ENCODE peak calls at places on chromosomes 3 and 15, in five cellular contexts. H is transverse colon, E is lung, C is HCT116, L is HL-60. X is an unnamed sample.

GRCh38 chr3:32780735-32781210 is 37.0 kb upstream of the TRIM71 start:
- DNase-seq in L (no peak), C (peak), E (peak), H (peak), X (peak)

GRCh38 chr3:172903642-172904041 is 153.1 kb downstream of the ECT2 start:
- DNase-seq in H (no peak), L (no peak), E (no peak), C (no peak), X (no peak)

GRCh38 chr3:134474956-134475355 is 10.8 kb downstream of the ANAPC13 start:
- DNase-seq in E (no peak), H (no peak), C (no peak), L (no peak), X (no peak)

GRCh38 chr3:190481779-190482178 is 32.1 kb upstream of the TMEM207 start:
- DNase-seq in H (no peak), C (no peak), E (no peak), L (no peak), X (no peak)

GRCh38 chr15:41487802-41488201 is 5.9 kb upstream of the ITPKA start:
- DNase-seq in C (no peak), H (no peak), L (no peak), E (no peak), X (no peak)

GRCh38 chr15:101206173-101206572 is 45.7 kb downstream of the CHSY1 start:
- DNase-seq in H (no peak), L (no peak), C (no peak), E (no peak), X (no peak)

GRCh38 chr15:31304736-31305365 is 21.8 kb upstream of the KLF13 start:
- DNase-seq in L (no peak), E (peak), H (no peak), C (no peak), X (no peak)

GRCh38 chr3:6860911-6861330 is at the start of gene GRM7:
- DNase-seq in E (no peak), H (no peak), L (no peak), C (no peak), X (no peak)

GRCh38 chr15:78619022-78619950 is 1.5 kb downstream of the CHRNA3 start:
- DNase-seq in C (no peak), E (no peak), H (no peak), L (no peak), X (no peak)

GRCh38 chr15:70206668-70207067 is 109.0 kb upstream of the TLE3 start:
- DNase-seq in L (no peak), C (no peak), H (no peak), E (no peak), X (no peak)

GRCh38 chr3:156431334-156432121 is 123.4 kb downstream of the SSR3 start:
- DNase-seq in L (no peak), H (no peak), E (no peak), C (no peak), X (peak)

GRCh38 chr3:76943058-76943457 is 96.8 kb upstream of the ROBO2 start:
- DNase-seq in E (no peak), H (no peak), C (no peak), L (no peak), X (no peak)

GRCh38 chr3:121531269-121531668 is 14.5 kb downstream of the POLQ start:
- DNase-seq in E (no peak), C (no peak), H (no peak), L (no peak), X (no peak)

GRCh38 chr3:106824856-106825255 is 552.4 kb upstream of the CCDC54 start:
- DNase-seq in H (no peak), L (no peak), C (peak), E (no peak), X (no peak)

GRCh38 chr15:95287774-95288173 is 1042.7 kb upstream of the NR2F2 start:
- DNase-seq in L (no peak), H (peak), C (no peak), E (no peak), X (no peak)

GRCh38 chr15:92819312-92820232 is 80.6 kb upstream of the CHD2 start:
- DNase-seq in H (no peak), L (no peak), C (no peak), E (no peak), X (no peak)

GRCh38 chr3:168003911-168004310 is 91.8 kb downstream of the GOLIM4 start:
- DNase-seq in C (no peak), E (no peak), H (no peak), L (no peak), X (no peak)

GRCh38 chr3:120452816-120453215 is 2.0 kb upstream of the FSTL1 start:
- DNase-seq in E (no peak), H (no peak), C (no peak), L (no peak), X (no peak)

GRCh38 chr3:123872621-123873020 is 11.5 kb downstream of the MYLK start:
- DNase-seq in E (no peak), H (no peak), C (no peak), L (no peak), X (no peak)

GRCh38 chr3:168165390-168166269 is 69.9 kb upstream of the GOLIM4 start:
- DNase-seq in L (peak), H (peak), C (peak), E (peak), X (peak)

GRCh38 chr3:129593230-129593594 is 13.3 kb downstream of the PLXND1 start:
- DNase-seq in H (no peak), E (no peak), C (no peak), L (no peak), X (no peak)

GRCh38 chr3:129593595-129594339 is 12.7 kb downstream of the PLXND1 start:
- DNase-seq in E (peak), H (peak), L (peak), C (no peak), X (no peak)

GRCh38 chr3:129594907-129595390 is 11.5 kb downstream of the PLXND1 start:
- DNase-seq in L (no peak), E (no peak), H (no peak), C (no peak), X (no peak)

GRCh38 chr3:129592362-129593150 is 13.9 kb downstream of the PLXND1 start:
- DNase-seq in E (peak), C (no peak), L (no peak), H (peak), X (no peak)

GRCh38 chr3:129591932-129592331 is 14.5 kb downstream of the PLXND1 start:
- DNase-seq in L (no peak), H (no peak), E (no peak), C (no peak), X (no peak)
- H3K27ac ChIP-seq in L (peak), H (peak), E (no peak), C (no peak), X (no peak)

DNA sequence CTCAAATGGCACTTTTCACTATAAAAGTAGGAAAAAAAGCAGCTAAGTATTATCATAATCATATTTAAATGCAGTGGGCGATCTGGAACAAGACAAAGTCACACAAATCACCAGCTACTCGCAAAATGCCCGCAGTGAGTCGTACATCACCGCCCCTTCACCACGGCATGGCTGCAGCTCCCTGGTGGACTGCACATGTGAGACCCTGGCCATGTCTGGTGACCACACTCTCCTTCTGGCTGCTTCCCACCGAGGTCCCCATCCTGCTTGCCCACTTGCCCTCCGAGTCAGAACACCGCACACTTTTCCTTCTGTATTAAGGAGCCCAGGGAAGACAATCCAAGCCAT is 38.6 kb downstream of the ACAA1 start:
- DNase-seq in L (no peak), C (no peak), H (no peak), E (no peak), X (no peak)
- TF ChIP-seq CTCF in L (no peak), C (no peak), H (no peak), E (no peak), X (no peak)

GRCh38 chr3:2061360-2061759 is 37.3 kb upstream of the CNTN4 start:
- DNase-seq in L (no peak), H (no peak), E (no peak), C (no peak), X (no peak)
- H3K27ac ChIP-seq in L (no peak), H (no peak), E (no peak), C (no peak), X (no peak)

GRCh38 chr3:38267689-38268477 is 2.3 kb downstream of the SLC22A13 start:
- DNase-seq in H (no peak), L (no peak), C (no peak), E (no peak), X (no peak)

GRCh38 chr3:38266810-38267209 is 1.2 kb downstream of the SLC22A13 start:
- DNase-seq in C (no peak), E (no peak), H (no peak), L (no peak), X (no peak)

GRCh38 chr3:38265604-38266307 is at the start of gene SLC22A13:
- DNase-seq in C (no peak), L (no peak), H (no peak), E (no peak), X (no peak)

GRCh38 chr3:38264307-38264706 is 1.3 kb upstream of the SLC22A13 start:
- DNase-seq in C (no peak), H (no peak), E (no peak), L (no peak), X (no peak)

GRCh38 chr3:38264779-38265178 is 833 bp upstream of the SLC22A13 start:
- DNase-seq in L (no peak), C (no peak), H (no peak), E (no peak), X (no peak)
- TF ChIP-seq CTCF in L (no peak), C (no peak), H (no peak), E (no peak), X (no peak)

GRCh38 chr3:141081141-141081795 is 30.1 kb downstream of the SPSB4 start:
- DNase-seq in C (no peak), E (no peak), H (no peak), L (no peak), X (no peak)
- H3K27ac ChIP-seq in C (no peak), E (no peak), H (no peak), L (no peak), X (no peak)

GRCh38 chr3:13098192-13098591 is 25.0 kb upstream of the IQSEC1 start:
- DNase-seq in C (no peak), L (no peak), H (no peak), E (no peak), X (no peak)

GRCh38 chr3:13093687-13094086 is 20.5 kb upstream of the IQSEC1 start:
- DNase-seq in H (no peak), E (no peak), C (no peak), L (no peak), X (no peak)

GRCh38 chr3:13092621-13093339 is 19.6 kb upstream of the IQSEC1 start:
- DNase-seq in C (no peak), E (no peak), L (no peak), H (no peak), X (no peak)

GRCh38 chr3:13096356-13096755 is 23.1 kb upstream of the IQSEC1 start:
- DNase-seq in C (no peak), H (no peak), E (no peak), L (no peak), X (no peak)

DNA sequence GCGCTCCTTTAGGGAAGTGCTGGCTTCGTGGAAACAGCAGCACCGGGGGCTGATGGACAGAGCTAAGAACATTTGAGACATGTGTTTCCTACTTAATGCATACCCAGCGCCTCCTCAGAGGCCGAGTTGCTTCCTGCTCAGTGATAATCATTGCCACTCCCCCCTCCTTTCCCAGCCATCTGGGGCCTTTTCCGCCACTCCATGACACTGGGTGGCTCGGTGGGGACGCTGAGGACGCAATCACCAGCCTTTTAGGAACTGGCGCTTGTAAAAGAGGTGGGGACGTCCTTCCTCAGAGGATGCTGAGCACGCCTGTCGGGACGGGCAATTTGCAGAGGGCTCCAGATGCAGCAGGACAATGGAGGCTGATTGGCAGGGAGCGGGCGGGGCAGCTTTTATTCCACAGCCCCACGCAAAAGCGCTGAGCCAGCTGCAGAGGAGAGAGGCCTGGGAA is 22.2 kb upstream of the IQSEC1 start:
- DNase-seq in E (no peak), L (no peak), C (no peak), H (no peak), X (no peak)
- TF ChIP-seq CTCF in E (no peak), L (no peak), C (no peak), H (no peak), X (no peak)

X was measured in RWPE1.